ENCODE peak calls at places on chromosomes 1 and 21, in seven cellular contexts. One of them, this sample, is unnamed.

GRCh38 chr1:38508272-38508671 is 351.3 kb downstream of the RRAGC start:
- DNase-seq in HS-5: no peak
- DNase-seq in kidney epithelial cell: no peak
- DNase-seq in A172: no peak
- DNase-seq in GM04504: no peak
- DNase-seq in HCEC 1CT: no peak
- DNase-seq in colonic mucosa: no peak
- DNase-seq in this sample: no peak

GRCh38 chr1:227396539-227397355 is 78.5 kb upstream of the CDC42BPA start:
- DNase-seq in HS-5: no peak
- DNase-seq in kidney epithelial cell: no peak
- DNase-seq in A172: peak; percentile 16
- DNase-seq in GM04504: no peak
- DNase-seq in HCEC 1CT: no peak
- DNase-seq in colonic mucosa: no peak
- DNase-seq in this sample: peak; percentile 29

GRCh38 chr21:45482899-45483821 is 59.1 kb downstream of the SLC19A1 start:
- DNase-seq in HS-5: no peak
- DNase-seq in kidney epithelial cell: no peak
- DNase-seq in A172: no peak
- DNase-seq in GM04504: no peak
- DNase-seq in HCEC 1CT: no peak
- DNase-seq in colonic mucosa: no peak
- DNase-seq in this sample: no peak

GRCh38 chr1:184931566-184931965 is 42.7 kb downstream of the NIBAN1 start:
- DNase-seq in HS-5: no peak
- DNase-seq in kidney epithelial cell: no peak
- DNase-seq in A172: no peak
- DNase-seq in GM04504: no peak
- DNase-seq in HCEC 1CT: no peak
- DNase-seq in colonic mucosa: no peak
- DNase-seq in this sample: no peak

GRCh38 chr21:26572668-26573381 is at the start of gene CYYR1:
- DNase-seq in HS-5: no peak
- DNase-seq in kidney epithelial cell: no peak
- DNase-seq in A172: no peak
- DNase-seq in GM04504: no peak
- DNase-seq in HCEC 1CT: no peak
- DNase-seq in colonic mucosa: no peak
- DNase-seq in this sample: no peak

GRCh38 chr1:54371936-54372385 is 34.2 kb downstream of the SSBP3 start:
- DNase-seq in HS-5: no peak
- DNase-seq in kidney epithelial cell: peak; percentile 31
- DNase-seq in A172: no peak
- DNase-seq in GM04504: no peak
- DNase-seq in HCEC 1CT: no peak
- DNase-seq in colonic mucosa: no peak
- DNase-seq in this sample: peak; percentile 60

GRCh38 chr1:220768127-220768601 is 18.5 kb upstream of the MTARC1 start:
- DNase-seq in HS-5: no peak
- DNase-seq in kidney epithelial cell: no peak
- DNase-seq in A172: no peak
- DNase-seq in GM04504: no peak
- DNase-seq in HCEC 1CT: no peak
- DNase-seq in colonic mucosa: no peak
- DNase-seq in this sample: no peak

GRCh38 chr1:65253800-65254319 is 55.5 kb upstream of the DNAJC6 start:
- DNase-seq in HS-5: peak; percentile 56
- DNase-seq in kidney epithelial cell: no peak
- DNase-seq in A172: peak; percentile 16
- DNase-seq in GM04504: no peak
- DNase-seq in HCEC 1CT: peak; percentile 18
- DNase-seq in colonic mucosa: no peak
- DNase-seq in this sample: no peak

GRCh38 chr21:27807596-27807995 is 840.7 kb upstream of the ADAMTS5 start:
- DNase-seq in HS-5: no peak
- DNase-seq in kidney epithelial cell: no peak
- DNase-seq in A172: peak; percentile 28
- DNase-seq in GM04504: no peak
- DNase-seq in HCEC 1CT: peak; percentile 32
- DNase-seq in colonic mucosa: no peak
- DNase-seq in this sample: no peak

GRCh38 chr1:225424562-225425210 is 3.2 kb downstream of the LBR start:
- DNase-seq in HS-5: no peak
- DNase-seq in kidney epithelial cell: peak; percentile 47
- DNase-seq in A172: peak; percentile 76
- DNase-seq in GM04504: no peak
- DNase-seq in HCEC 1CT: peak; percentile 64
- DNase-seq in colonic mucosa: no peak
- DNase-seq in this sample: no peak

GRCh38 chr1:20787775-20788488 is 825 bp upstream of the HP1BP3 start:
- DNase-seq in HS-5: no peak
- DNase-seq in kidney epithelial cell: no peak
- DNase-seq in A172: peak; percentile 38
- DNase-seq in GM04504: peak; percentile 19
- DNase-seq in HCEC 1CT: peak; percentile 61
- DNase-seq in colonic mucosa: peak; percentile 28
- DNase-seq in this sample: peak; percentile 44

GRCh38 chr1:62318320-62318755 is 896 bp downstream of the KANK4 start:
- DNase-seq in HS-5: no peak
- DNase-seq in kidney epithelial cell: no peak
- DNase-seq in A172: no peak
- DNase-seq in GM04504: no peak
- DNase-seq in HCEC 1CT: no peak
- DNase-seq in colonic mucosa: no peak
- DNase-seq in this sample: no peak

GRCh38 chr1:1059494-1060280 is 14.4 kb downstream of the RNF223 start:
- DNase-seq in HS-5: peak; percentile 23
- DNase-seq in kidney epithelial cell: no peak
- DNase-seq in A172: peak; percentile 37
- DNase-seq in GM04504: peak; percentile 47
- DNase-seq in HCEC 1CT: peak; percentile 68
- DNase-seq in colonic mucosa: peak; percentile 94
- DNase-seq in this sample: peak; percentile 84

GRCh38 chr21:15206514-15206913 is 141.7 kb upstream of the NRIP1 start:
- DNase-seq in HS-5: no peak
- DNase-seq in kidney epithelial cell: no peak
- DNase-seq in A172: no peak
- DNase-seq in GM04504: no peak
- DNase-seq in HCEC 1CT: no peak
- DNase-seq in colonic mucosa: no peak
- DNase-seq in this sample: no peak

GRCh38 chr1:29121516-29121937 is 2.2 kb downstream of the TMEM200B start:
- DNase-seq in HS-5: no peak
- DNase-seq in kidney epithelial cell: no peak
- DNase-seq in A172: no peak
- DNase-seq in GM04504: no peak
- DNase-seq in HCEC 1CT: no peak
- DNase-seq in colonic mucosa: no peak
- DNase-seq in this sample: no peak

GRCh38 chr1:26537951-26538352 is 8.4 kb downstream of the RPS6KA1 start:
- DNase-seq in HS-5: no peak
- DNase-seq in kidney epithelial cell: no peak
- DNase-seq in A172: no peak
- DNase-seq in GM04504: no peak
- DNase-seq in HCEC 1CT: peak; percentile 19
- DNase-seq in colonic mucosa: peak; percentile 56
- DNase-seq in this sample: peak; percentile 85

GRCh38 chr1:107652976-107653375 is 312.0 kb downstream of the VAV3 start:
- DNase-seq in HS-5: no peak
- DNase-seq in kidney epithelial cell: no peak
- DNase-seq in A172: no peak
- DNase-seq in GM04504: no peak
- DNase-seq in HCEC 1CT: no peak
- DNase-seq in colonic mucosa: no peak
- DNase-seq in this sample: no peak

GRCh38 chr1:43147625-43148319 is 24.3 kb downstream of the EBNA1BP2 start:
- DNase-seq in HS-5: peak; percentile 14
- DNase-seq in kidney epithelial cell: peak; percentile 29
- DNase-seq in A172: peak; percentile 71
- DNase-seq in GM04504: peak; percentile 26
- DNase-seq in HCEC 1CT: no peak
- DNase-seq in colonic mucosa: peak; percentile 72
- DNase-seq in this sample: peak; percentile 38

GRCh38 chr1:113579256-113580018 is 179.8 kb downstream of the PHTF1 start:
- DNase-seq in HS-5: no peak
- DNase-seq in kidney epithelial cell: no peak
- DNase-seq in A172: no peak
- DNase-seq in GM04504: no peak
- DNase-seq in HCEC 1CT: no peak
- DNase-seq in colonic mucosa: no peak
- DNase-seq in this sample: no peak

GRCh38 chr1:918353-918752 is 5.4 kb upstream of the SAMD11 start:
- DNase-seq in HS-5: no peak
- DNase-seq in kidney epithelial cell: no peak
- DNase-seq in A172: no peak
- DNase-seq in GM04504: no peak
- DNase-seq in HCEC 1CT: no peak
- DNase-seq in colonic mucosa: no peak
- DNase-seq in this sample: no peak

GRCh38 chr1:66388918-66389317 is 145.0 kb upstream of the SGIP1 start:
- DNase-seq in HS-5: no peak
- DNase-seq in kidney epithelial cell: no peak
- DNase-seq in A172: no peak
- DNase-seq in GM04504: no peak
- DNase-seq in HCEC 1CT: no peak
- DNase-seq in colonic mucosa: no peak
- DNase-seq in this sample: no peak

GRCh38 chr1:43902058-43902831 is 31.4 kb upstream of the ARTN start:
- DNase-seq in HS-5: no peak
- DNase-seq in kidney epithelial cell: no peak
- DNase-seq in A172: no peak
- DNase-seq in GM04504: no peak
- DNase-seq in HCEC 1CT: no peak
- DNase-seq in colonic mucosa: no peak
- DNase-seq in this sample: no peak

GRCh38 chr1:91889717-91890459 is 3.9 kb upstream of the TGFBR3 start:
- DNase-seq in HS-5: no peak
- DNase-seq in kidney epithelial cell: no peak
- DNase-seq in A172: peak; percentile 62
- DNase-seq in GM04504: no peak
- DNase-seq in HCEC 1CT: peak; percentile 61
- DNase-seq in colonic mucosa: no peak
- DNase-seq in this sample: peak; percentile 26

GRCh38 chr1:201397675-201398074 is 1.4 kb downstream of the LAD1 start:
- DNase-seq in HS-5: no peak
- DNase-seq in kidney epithelial cell: no peak
- DNase-seq in A172: no peak
- DNase-seq in GM04504: no peak
- DNase-seq in HCEC 1CT: no peak
- DNase-seq in colonic mucosa: peak; percentile 87
- DNase-seq in this sample: peak; percentile 97

GRCh38 chr1:211616231-211617031 is 37.5 kb upstream of the SLC30A1 start:
- DNase-seq in HS-5: no peak
- DNase-seq in kidney epithelial cell: no peak
- DNase-seq in A172: no peak
- DNase-seq in GM04504: no peak
- DNase-seq in HCEC 1CT: no peak
- DNase-seq in colonic mucosa: no peak
- DNase-seq in this sample: no peak